ENCODE peak calls at places on chromosomes 12 and 14, in ten cellular contexts. E is NCI-H1105 treated with DMSO at 0.1 percent for 48 hours; V is choroid plexus epithelial cell; A is tibial artery; U is NCI-H2107; X is stimulated activated CD4-positive, alpha-beta T cell treated with anti-CD3 and anti-CD28 coated beads, Interleukin-4, amount 100 ng/mL, for 4 hours; L is hypothalamus; T is NCI-H345; P is psoas muscle; N is fibroblast of pulmonary artery. J is an unnamed sample.

GRCh38 chr12:75130811-75131210 is 78.8 kb downstream of the KCNC2 start:
- DNase-seq in A (no peak), X (no peak), V (no peak), U (no peak), P (no peak), N (no peak), E (no peak), L (no peak), T (no peak), J (no peak)

GRCh38 chr12:26239508-26240328 is 44.3 kb downstream of the SSPN start:
- DNase-seq in U (no peak), V (peak; percentile 96), A (peak; percentile 87), X (no peak), T (no peak), P (peak; percentile 88), E (no peak), N (peak; percentile 97), L (peak; percentile 83), J (no peak)

GRCh38 chr14:51079085-51079484 is 15.8 kb downstream of the TRIM9 start:
- DNase-seq in A (no peak), T (no peak), V (peak; percentile 21), N (peak; percentile 23), X (no peak), U (no peak), P (no peak), E (peak; percentile 43), L (no peak), J (no peak)

GRCh38 chr12:75863475-75863874 is 168.1 kb downstream of the PHLDA1 start:
- DNase-seq in X (no peak), V (no peak), T (no peak), P (no peak), L (no peak), E (no peak), A (no peak), N (no peak), U (no peak), J (no peak)

GRCh38 chr14:77105118-77105517 is 7.1 kb downstream of the CIPC start:
- DNase-seq in V (no peak), T (no peak), X (no peak), E (no peak), P (no peak), N (no peak), A (no peak), L (peak; percentile 43), U (no peak), J (no peak)

GRCh38 chr12:2615665-2616387 is 178.9 kb upstream of the FKBP4 start:
- DNase-seq in P (no peak), L (no peak), T (no peak), N (peak; percentile 20), E (no peak), U (no peak), X (no peak), A (no peak), V (peak; percentile 82), J (no peak)

GRCh38 chr12:48031135-48031960 is 27.1 kb upstream of the COL2A1 start:
- DNase-seq in V (no peak), E (no peak), T (no peak), P (no peak), A (no peak), L (no peak), X (no peak), U (no peak), N (no peak), J (no peak)

GRCh38 chr12:117125275-117125613 is 26.0 kb upstream of the TESC start:
- DNase-seq in T (no peak), E (no peak), P (no peak), V (no peak), A (no peak), N (no peak), X (no peak), U (no peak), L (no peak), J (no peak)

GRCh38 chr12:112778400-112778799 is 13.1 kb upstream of the RPH3A start:
- DNase-seq in E (no peak), P (no peak), V (no peak), T (no peak), A (no peak), U (no peak), X (no peak), L (no peak), N (no peak), J (no peak)

GRCh38 chr14:68557648-68558047 is 235.2 kb downstream of the ZFP36L1 start:
- DNase-seq in X (no peak), A (no peak), T (no peak), L (no peak), P (no peak), U (no peak), E (no peak), V (no peak), N (no peak), J (no peak)

GRCh38 chr12:53474077-53474476 is 22.2 kb downstream of the PCBP2 start:
- DNase-seq in L (no peak), T (no peak), X (no peak), A (no peak), U (no peak), P (no peak), V (no peak), N (no peak), E (no peak), J (no peak)

GRCh38 chr12:109053382-109054123 is 1.2 kb downstream of the USP30 start:
- DNase-seq in V (peak; percentile 25), T (no peak), N (no peak), P (no peak), L (no peak), A (no peak), X (peak; percentile 34), U (no peak), E (no peak), J (no peak)

GRCh38 chr12:16281157-16281556 is 3.7 kb upstream of the SLC15A5 start:
- DNase-seq in L (no peak), P (no peak), E (no peak), T (no peak), A (no peak), N (peak; percentile 88), X (no peak), V (peak; percentile 9), U (no peak), J (no peak)

GRCh38 chr12:46455648-46456352 is 83.2 kb upstream of the SLC38A2 start:
- DNase-seq in X (no peak), V (no peak), E (no peak), U (no peak), T (no peak), L (no peak), N (no peak), P (no peak), A (no peak), J (no peak)

GRCh38 chr12:50271724-50272247 is 11.5 kb downstream of the LIMA1 start:
- DNase-seq in A (no peak), N (peak; percentile 65), U (no peak), L (no peak), P (no peak), E (no peak), X (no peak), T (no peak), V (peak; percentile 84), J (no peak)

GRCh38 chr14:76386922-76387782 is 11.2 kb downstream of the ESRRB start:
- DNase-seq in L (peak; percentile 48), V (peak; percentile 76), T (peak; percentile 70), U (peak; percentile 60), A (peak; percentile 36), E (peak; percentile 68), X (peak; percentile 17), N (peak; percentile 67), P (peak; percentile 70), J (peak; percentile 62)

GRCh38 chr12:41361791-41362190 is 173.7 kb downstream of the PDZRN4 start:
- DNase-seq in P (no peak), A (no peak), V (no peak), T (no peak), E (peak; percentile 71), N (no peak), X (no peak), L (no peak), U (no peak), J (peak; percentile 39)

GRCh38 chr14:68148276-68148675 is 328.7 kb downstream of the RAD51B start:
- DNase-seq in X (no peak), L (no peak), E (no peak), P (no peak), V (peak; percentile 47), A (no peak), N (peak; percentile 49), U (no peak), T (no peak), J (no peak)

GRCh38 chr14:76720382-76720813 is 40.9 kb upstream of the VASH1 start:
- DNase-seq in P (peak; percentile 92), U (no peak), A (peak; percentile 70), L (peak; percentile 15), N (peak; percentile 73), T (no peak), E (peak; percentile 34), X (no peak), V (peak; percentile 70), J (no peak)

GRCh38 chr12:127677537-127678131 is 589.3 kb upstream of the TMEM132C start:
- DNase-seq in E (peak; percentile 59), A (peak; percentile 57), P (peak; percentile 58), L (peak; percentile 66), V (peak; percentile 95), N (peak; percentile 68), X (peak; percentile 7), U (peak; percentile 49), T (peak; percentile 76), J (peak; percentile 7)

GRCh38 chr14:78399316-78399889 is 229.2 kb downstream of the NRXN3 start:
- DNase-seq in U (no peak), N (peak; percentile 10), V (peak; percentile 48), A (no peak), T (no peak), X (no peak), P (no peak), E (no peak), L (no peak), J (no peak)

GRCh38 chr14:99481745-99482099 is 513 bp downstream of the CCNK start:
- DNase-seq in P (no peak), X (no peak), A (peak; percentile 27), T (peak; percentile 16), N (peak; percentile 38), V (peak; percentile 52), U (no peak), E (peak; percentile 20), L (no peak), J (no peak)

GRCh38 chr12:120089105-120089504 is 27.4 kb downstream of the RAB35 start:
- DNase-seq in V (peak; percentile 10), T (no peak), X (no peak), U (no peak), E (no peak), L (no peak), P (peak; percentile 10), A (no peak), N (no peak), J (no peak)

GRCh38 chr14:103594265-103594664 is 31.5 kb downstream of the COA8 start:
- DNase-seq in A (no peak), L (peak; percentile 69), U (peak; percentile 82), E (no peak), T (peak; percentile 85), P (no peak), V (peak; percentile 61), N (peak; percentile 72), X (no peak), J (peak; percentile 94)

GRCh38 chr12:31020385-31021166 is 53.1 kb upstream of the DDX11 start:
- DNase-seq in X (no peak), N (no peak), T (no peak), A (no peak), U (no peak), E (no peak), P (no peak), V (no peak), L (no peak), J (no peak)

GRCh38 chr12:59131462-59131861 is 211.2 kb upstream of the LRIG3 start:
- DNase-seq in X (no peak), L (no peak), P (no peak), A (no peak), T (no peak), V (peak; percentile 42), N (no peak), U (no peak), E (no peak), J (no peak)

GRCh38 chr14:95943699-95944098 is 67.1 kb downstream of the TUNAR start:
- DNase-seq in X (no peak), L (peak; percentile 13), E (peak; percentile 70), V (no peak), P (no peak), U (no peak), A (no peak), T (no peak), N (no peak), J (no peak)

GRCh38 chr14:68285421-68286179 is 466.0 kb downstream of the RAD51B start:
- DNase-seq in P (no peak), E (no peak), U (no peak), N (no peak), V (no peak), L (no peak), T (no peak), A (no peak), X (peak; percentile 70), J (no peak)